ENCODE peak calls at places on chromosome 19, in four cellular contexts. One of them, this sample, is unnamed.

GRCh38 chr19:23311551-23311950 is 61.4 kb upstream of the ZNF724 start:
- DNase-seq in WTC11: no peak
- DNase-seq in K562: no peak
- DNase-seq in HepG2: no peak
- DNase-seq in this sample: no peak

GRCh38 chr19:18881491-18881890 is 14.5 kb downstream of the CERS1 start:
- DNase-seq in WTC11: no peak
- DNase-seq in K562: no peak
- DNase-seq in HepG2: no peak
- DNase-seq in this sample: no peak

GRCh38 chr19:51347209-51347928 is 5.4 kb upstream of the VSIG10L start:
- DNase-seq in WTC11: no peak
- DNase-seq in K562: no peak
- DNase-seq in HepG2: peak
- DNase-seq in this sample: no peak

GRCh38 chr19:40262422-40262821 is 22.7 kb downstream of the AKT2 start:
- DNase-seq in WTC11: no peak
- DNase-seq in K562: no peak
- DNase-seq in HepG2: no peak
- DNase-seq in this sample: no peak

GRCh38 chr19:3451451-3451866 is 28.9 kb downstream of the SMIM24 start:
- DNase-seq in WTC11: no peak
- DNase-seq in K562: no peak
- DNase-seq in HepG2: no peak
- DNase-seq in this sample: peak

GRCh38 chr19:50332264-50333038 is 3.3 kb upstream of the KCNC3 start:
- DNase-seq in WTC11: peak
- DNase-seq in K562: no peak
- DNase-seq in HepG2: no peak
- DNase-seq in this sample: no peak

GRCh38 chr19:43674630-43674982 is 4.6 kb upstream of the PLAUR start:
- DNase-seq in WTC11: no peak
- DNase-seq in K562: no peak
- DNase-seq in HepG2: no peak
- DNase-seq in this sample: no peak

GRCh38 chr19:49212302-49212701 is 54.7 kb downstream of the TRPM4 start:
- DNase-seq in WTC11: no peak
- DNase-seq in K562: peak
- DNase-seq in HepG2: no peak
- DNase-seq in this sample: no peak

GRCh38 chr19:9500796-9501195 is 2.4 kb upstream of the ZNF560 start:
- DNase-seq in WTC11: no peak
- DNase-seq in K562: no peak
- DNase-seq in HepG2: no peak
- DNase-seq in this sample: no peak

GRCh38 chr19:48928164-48929005 is 5.1 kb upstream of the DHDH start:
- DNase-seq in WTC11: no peak
- DNase-seq in K562: no peak
- DNase-seq in HepG2: no peak
- DNase-seq in this sample: no peak

GRCh38 chr19:55189424-55189823 is 9.3 kb upstream of the SYT5 start:
- DNase-seq in WTC11: no peak
- DNase-seq in K562: no peak
- DNase-seq in HepG2: no peak
- DNase-seq in this sample: peak

GRCh38 chr19:55526216-55527196 is 10.4 kb downstream of the SBK2 start:
- DNase-seq in WTC11: no peak
- DNase-seq in K562: no peak
- DNase-seq in HepG2: peak
- DNase-seq in this sample: peak

GRCh38 chr19:53431399-53432087 is at the start of gene ZNF761:
- DNase-seq in WTC11: peak
- DNase-seq in K562: peak
- DNase-seq in HepG2: peak
- DNase-seq in this sample: peak

GRCh38 chr19:10744848-10745293 is 27.0 kb downstream of the DNM2 start:
- DNase-seq in WTC11: no peak
- DNase-seq in K562: no peak
- DNase-seq in HepG2: no peak
- DNase-seq in this sample: no peak

GRCh38 chr19:6723108-6723618 is 2.7 kb upstream of the C3 start:
- DNase-seq in WTC11: no peak
- DNase-seq in K562: no peak
- DNase-seq in HepG2: peak
- DNase-seq in this sample: peak

GRCh38 chr19:47619763-47620162 is 10.8 kb downstream of the BICRA start:
- DNase-seq in WTC11: peak
- DNase-seq in K562: peak
- DNase-seq in HepG2: peak
- DNase-seq in this sample: no peak

GRCh38 chr19:14147797-14148605 is 11.6 kb upstream of the ASF1B start:
- DNase-seq in WTC11: peak
- DNase-seq in K562: peak
- DNase-seq in HepG2: peak
- DNase-seq in this sample: peak

GRCh38 chr19:19514215-19514633 is 1.1 kb downstream of the TSSK6 start:
- DNase-seq in WTC11: no peak
- DNase-seq in K562: no peak
- DNase-seq in HepG2: no peak
- DNase-seq in this sample: no peak

GRCh38 chr19:4582980-4583842 is 23.7 kb upstream of the SEMA6B start:
- DNase-seq in WTC11: no peak
- DNase-seq in K562: no peak
- DNase-seq in HepG2: peak
- DNase-seq in this sample: no peak

GRCh38 chr19:33821871-33822270 is 25.2 kb downstream of the KCTD15 start:
- DNase-seq in WTC11: no peak
- DNase-seq in K562: no peak
- DNase-seq in HepG2: no peak
- DNase-seq in this sample: no peak

GRCh38 chr19:45418812-45419211 is 4.9 kb downstream of the ERCC1 start:
- DNase-seq in WTC11: no peak
- DNase-seq in K562: no peak
- DNase-seq in HepG2: no peak
- DNase-seq in this sample: no peak
- TF ChIP-seq HMGXB4 in WTC11: no peak
- TF ChIP-seq HMGXB4 in K562: no peak
- TF ChIP-seq HMGXB4 in HepG2: no peak
- TF ChIP-seq HMGXB4 in this sample: no peak

GRCh38 chr19:16383584-16384161 is 59.0 kb downstream of the KLF2 start:
- DNase-seq in WTC11: no peak
- DNase-seq in K562: no peak
- DNase-seq in HepG2: no peak
- DNase-seq in this sample: no peak

GRCh38 chr19:16385296-16385695 is 60.7 kb downstream of the KLF2 start:
- DNase-seq in WTC11: no peak
- DNase-seq in K562: no peak
- DNase-seq in HepG2: no peak
- DNase-seq in this sample: no peak

GRCh38 chr19:16385821-16386220 is 61.2 kb downstream of the KLF2 start:
- DNase-seq in WTC11: no peak
- DNase-seq in K562: no peak
- DNase-seq in HepG2: no peak
- DNase-seq in this sample: no peak

GRCh38 chr19:16382775-16383543 is 58.3 kb downstream of the KLF2 start:
- DNase-seq in WTC11: peak
- DNase-seq in K562: peak
- DNase-seq in HepG2: peak
- DNase-seq in this sample: peak

DNA sequence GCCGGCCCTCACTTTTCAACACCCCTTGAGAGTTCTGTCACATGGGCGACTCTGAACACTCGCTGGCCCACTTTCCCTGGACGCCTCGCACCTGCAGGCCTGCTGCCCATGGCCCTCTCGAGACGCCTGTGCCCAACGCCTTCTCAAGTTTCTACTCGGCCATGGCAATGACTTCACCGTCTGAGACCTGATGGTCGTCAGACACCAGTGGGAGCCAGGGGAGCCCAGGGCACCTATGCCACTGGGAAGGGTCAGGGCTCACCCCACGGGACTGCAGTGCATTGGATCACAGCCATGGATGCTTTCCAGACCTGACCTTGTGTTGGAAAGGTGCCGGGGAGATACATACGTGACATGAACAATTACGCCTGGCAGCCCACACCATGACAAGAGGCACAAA is 60.1 kb downstream of the KLF2 start:
- DNase-seq in WTC11: no peak
- DNase-seq in K562: no peak
- DNase-seq in HepG2: no peak
- DNase-seq in this sample: no peak
- TF ChIP-seq HMGXB4 in WTC11: no peak
- TF ChIP-seq HMGXB4 in K562: no peak
- TF ChIP-seq HMGXB4 in HepG2: no peak
- TF ChIP-seq HMGXB4 in this sample: no peak

DNA sequence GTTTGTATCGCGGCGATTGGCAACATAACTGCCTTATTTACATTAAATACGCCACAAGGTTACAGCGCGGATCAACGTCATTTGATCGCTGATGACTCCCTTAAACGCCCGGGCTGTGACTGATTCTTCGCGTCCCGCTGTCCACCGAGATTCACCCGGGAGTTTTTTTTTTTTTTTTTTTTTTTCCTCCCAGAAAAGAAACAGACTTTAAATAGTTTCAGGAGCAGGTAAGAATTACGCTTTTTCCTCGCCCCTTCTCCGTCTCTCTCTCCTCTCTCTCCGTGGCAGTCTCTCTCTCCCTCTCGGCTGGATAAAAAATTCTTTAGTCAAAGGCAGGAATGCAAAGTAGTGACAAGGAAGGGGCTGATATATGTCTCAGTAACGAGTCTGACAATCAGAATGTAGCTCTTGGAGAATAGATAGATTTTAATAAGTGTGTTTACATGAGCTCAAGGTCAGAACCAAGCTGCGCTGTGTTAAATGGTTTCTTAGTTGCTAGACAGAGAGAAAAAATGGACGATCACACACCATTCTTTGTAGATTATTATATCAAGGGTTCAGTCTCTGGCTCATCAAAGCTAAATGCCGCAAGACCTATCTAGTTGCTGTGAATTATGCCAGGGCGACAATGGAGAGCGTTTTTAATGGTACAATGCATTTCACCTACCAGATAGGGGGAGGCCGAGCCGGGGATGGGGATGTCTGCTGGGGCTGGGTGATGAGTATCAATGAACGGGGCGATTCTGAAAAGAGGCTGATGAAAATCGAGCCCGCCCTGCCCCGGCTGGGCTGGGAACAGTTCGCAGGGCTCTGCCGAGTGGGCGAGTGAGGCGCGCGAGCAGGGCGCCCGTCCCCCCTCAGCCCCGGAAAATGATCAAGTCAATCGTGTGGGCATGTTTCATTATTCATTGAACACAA is 147.2 kb upstream of the ZNF536 start:
- DNase-seq in WTC11: no peak
- DNase-seq in K562: no peak
- DNase-seq in HepG2: no peak
- DNase-seq in this sample: peak
- TF ChIP-seq HMGXB4 in WTC11: no peak
- TF ChIP-seq HMGXB4 in K562: no peak
- TF ChIP-seq HMGXB4 in HepG2: no peak
- TF ChIP-seq HMGXB4 in this sample: no peak

GRCh38 chr19:41439441-41440222 is at the start of gene DMAC2:
- DNase-seq in WTC11: peak
- DNase-seq in K562: peak
- DNase-seq in HepG2: peak
- DNase-seq in this sample: peak

GRCh38 chr19:41443813-41444455 is 978 bp downstream of the ERICH4 start:
- DNase-seq in WTC11: no peak
- DNase-seq in K562: peak
- DNase-seq in HepG2: no peak
- DNase-seq in this sample: no peak

GRCh38 chr19:41437944-41438574 is 1.7 kb downstream of the DMAC2 start:
- DNase-seq in WTC11: no peak
- DNase-seq in K562: no peak
- DNase-seq in HepG2: no peak
- DNase-seq in this sample: no peak

GRCh38 chr19:41442473-41443360 is at the start of gene ERICH4:
- DNase-seq in WTC11: no peak
- DNase-seq in K562: peak
- DNase-seq in HepG2: no peak
- DNase-seq in this sample: no peak

GRCh38 chr19:41441321-41441945 is 1.5 kb upstream of the ERICH4 start:
- DNase-seq in WTC11: no peak
- DNase-seq in K562: no peak
- DNase-seq in HepG2: no peak
- DNase-seq in this sample: no peak
- TF ChIP-seq HMGXB4 in WTC11: no peak
- TF ChIP-seq HMGXB4 in K562: no peak
- TF ChIP-seq HMGXB4 in HepG2: no peak
- TF ChIP-seq HMGXB4 in this sample: no peak

GRCh38 chr19:27905074-27905473 is 1307.9 kb downstream of the UQCRFS1 start:
- DNase-seq in WTC11: no peak
- DNase-seq in K562: no peak
- DNase-seq in HepG2: no peak
- DNase-seq in this sample: no peak
- TF ChIP-seq HMGXB4 in WTC11: no peak
- TF ChIP-seq HMGXB4 in K562: no peak
- TF ChIP-seq HMGXB4 in HepG2: no peak
- TF ChIP-seq HMGXB4 in this sample: no peak

GRCh38 chr19:46408611-46409039 is 4.7 kb downstream of the CCDC8 start:
- DNase-seq in WTC11: no peak
- DNase-seq in K562: no peak
- DNase-seq in HepG2: peak
- DNase-seq in this sample: no peak
- TF ChIP-seq HMGXB4 in WTC11: no peak
- TF ChIP-seq HMGXB4 in K562: no peak
- TF ChIP-seq HMGXB4 in HepG2: no peak
- TF ChIP-seq HMGXB4 in this sample: no peak

GRCh38 chr19:8028951-8029491 is 23.5 kb upstream of the CCL25 start:
- DNase-seq in WTC11: peak
- DNase-seq in K562: peak
- DNase-seq in HepG2: no peak
- DNase-seq in this sample: no peak

GRCh38 chr19:8023371-8023770 is 17.9 kb upstream of the ELAVL1 start:
- DNase-seq in WTC11: no peak
- DNase-seq in K562: no peak
- DNase-seq in HepG2: no peak
- DNase-seq in this sample: no peak

GRCh38 chr19:8021374-8021773 is 15.9 kb upstream of the ELAVL1 start:
- DNase-seq in WTC11: no peak
- DNase-seq in K562: no peak
- DNase-seq in HepG2: no peak
- DNase-seq in this sample: no peak

GRCh38 chr19:8022275-8022674 is 16.8 kb upstream of the ELAVL1 start:
- DNase-seq in WTC11: no peak
- DNase-seq in K562: peak
- DNase-seq in HepG2: no peak
- DNase-seq in this sample: no peak

DNA sequence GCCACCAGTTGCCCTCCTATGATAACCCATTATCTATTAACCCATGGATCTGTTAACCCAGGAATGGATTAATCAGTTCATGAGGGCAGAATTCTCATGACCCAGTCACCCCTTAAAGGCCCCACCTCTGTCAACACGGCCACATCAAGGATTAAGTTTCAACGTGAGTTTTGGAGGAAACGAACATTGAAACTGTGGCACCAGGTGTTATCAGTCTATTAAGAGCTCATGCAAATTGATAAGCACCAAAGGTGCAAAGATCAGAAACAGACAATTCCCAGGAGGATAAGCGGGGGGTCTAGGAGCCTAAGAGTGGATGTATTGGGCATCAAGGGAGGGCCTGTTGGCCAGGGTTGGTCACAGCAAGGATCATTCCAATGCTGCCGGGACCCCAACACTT is 19.9 kb upstream of the ELAVL1 start:
- DNase-seq in WTC11: no peak
- DNase-seq in K562: no peak
- DNase-seq in HepG2: no peak
- DNase-seq in this sample: no peak
- TF ChIP-seq HMGXB4 in WTC11: no peak
- TF ChIP-seq HMGXB4 in K562: no peak
- TF ChIP-seq HMGXB4 in HepG2: no peak
- TF ChIP-seq HMGXB4 in this sample: no peak

This sample was measured in A549.